ENCODE peak calls at places on chromosomes 2 and 18, in seven cellular contexts. P is WTC11, Z is left ventricle myocardium inferior, Y is retinal pigment epithelial cell, T is HFFc6, M is testis, A is cardiac fibroblast. S is an unnamed sample.
A peak's percentile ranks its signal among the peaks of the same experiment; 100 is the strongest.

GRCh38 chr2:8576525-8577157 is 105.2 kb upstream of the ID2 start:
- DNase-seq in P (no peak), Z (no peak), Y (no peak), T (no peak), M (no peak), A (no peak), S (no peak)

GRCh38 chr18:27685807-27686412 is 491.0 kb downstream of the CDH2 start:
- DNase-seq in P (peak; percentile 32), Z (no peak), Y (no peak), T (peak; percentile 22), M (peak; percentile 72), A (peak; percentile 73), S (peak; percentile 43)

GRCh38 chr2:30883822-30884221 is 76.6 kb upstream of the CAPN13 start:
- DNase-seq in P (no peak), Z (no peak), Y (no peak), T (no peak), M (no peak), A (no peak), S (no peak)

GRCh38 chr2:176652300-176653182 is 383.3 kb downstream of the MTX2 start:
- DNase-seq in P (no peak), Z (no peak), Y (no peak), T (peak; percentile 67), M (peak; percentile 36), A (peak; percentile 68), S (peak; percentile 14)

GRCh38 chr18:68985172-68985820 is 187.4 kb downstream of the CCDC102B start:
- DNase-seq in P (no peak), Z (no peak), Y (no peak), T (no peak), M (no peak), A (no peak), S (no peak)

GRCh38 chr2:67289921-67290371 is 107.2 kb upstream of the ETAA1 start:
- DNase-seq in P (no peak), Z (no peak), Y (peak; percentile 62), T (peak; percentile 88), M (no peak), A (peak; percentile 90), S (no peak)

GRCh38 chr2:12613137-12613912 is 103.4 kb upstream of the TRIB2 start:
- DNase-seq in P (no peak), Z (no peak), Y (no peak), T (no peak), M (no peak), A (no peak), S (no peak)

GRCh38 chr2:122390406-122390805 is 635.0 kb downstream of the TSN start:
- DNase-seq in P (no peak), Z (no peak), Y (peak; percentile 13), T (no peak), M (no peak), A (peak; percentile 14), S (no peak)

GRCh38 chr2:11839916-11840315 is 93.5 kb downstream of the LPIN1 start:
- DNase-seq in P (no peak), Z (no peak), Y (no peak), T (no peak), M (no peak), A (no peak), S (no peak)

GRCh38 chr2:234556848-234557573 is 60.1 kb upstream of the ARL4C start:
- DNase-seq in P (no peak), Z (no peak), Y (no peak), T (peak; percentile 42), M (no peak), A (peak; percentile 50), S (no peak)

GRCh38 chr18:6589979-6590725 is 139.4 kb upstream of the ARHGAP28 start:
- DNase-seq in P (no peak), Z (no peak), Y (no peak), T (no peak), M (peak; percentile 72), A (no peak), S (no peak)

GRCh38 chr2:105274046-105274445 is 32.5 kb downstream of the GPR45 start:
- DNase-seq in P (no peak), Z (no peak), Y (no peak), T (no peak), M (peak; percentile 27), A (no peak), S (no peak)

GRCh38 chr2:201116959-201117734 is 1.2 kb downstream of the CFLAR start:
- DNase-seq in P (no peak), Z (peak; percentile 77), Y (no peak), T (peak; percentile 81), M (peak; percentile 63), A (peak; percentile 92), S (no peak)

GRCh38 chr2:118059919-118060478 is 28.3 kb upstream of the INSIG2 start:
- DNase-seq in P (no peak), Z (no peak), Y (peak; percentile 65), T (peak; percentile 88), M (no peak), A (peak; percentile 91), S (no peak)

GRCh38 chr2:227228061-227228667 is 63.7 kb downstream of the COL4A3 start:
- DNase-seq in P (no peak), Z (peak; percentile 76), Y (no peak), T (no peak), M (no peak), A (no peak), S (no peak)

GRCh38 chr2:127371037-127371436 is 16.7 kb downstream of the MAP3K2 start:
- DNase-seq in P (no peak), Z (peak; percentile 52), Y (no peak), T (no peak), M (no peak), A (peak; percentile 92), S (no peak)

GRCh38 chr2:24492283-24493272 is 1.5 kb downstream of the NCOA1 start:
- DNase-seq in P (no peak), Z (no peak), Y (no peak), T (no peak), M (peak; percentile 49), A (peak; percentile 24), S (no peak)

GRCh38 chr2:191728710-191729597 is 51.0 kb downstream of the NABP1 start:
- DNase-seq in P (no peak), Z (no peak), Y (no peak), T (no peak), M (no peak), A (peak; percentile 27), S (no peak)

GRCh38 chr2:73290049-73290839 is 3.1 kb downstream of the EGR4 start:
- DNase-seq in P (peak; percentile 61), Z (no peak), Y (no peak), T (peak; percentile 18), M (peak; percentile 54), A (peak; percentile 48), S (peak; percentile 82)

DNA sequence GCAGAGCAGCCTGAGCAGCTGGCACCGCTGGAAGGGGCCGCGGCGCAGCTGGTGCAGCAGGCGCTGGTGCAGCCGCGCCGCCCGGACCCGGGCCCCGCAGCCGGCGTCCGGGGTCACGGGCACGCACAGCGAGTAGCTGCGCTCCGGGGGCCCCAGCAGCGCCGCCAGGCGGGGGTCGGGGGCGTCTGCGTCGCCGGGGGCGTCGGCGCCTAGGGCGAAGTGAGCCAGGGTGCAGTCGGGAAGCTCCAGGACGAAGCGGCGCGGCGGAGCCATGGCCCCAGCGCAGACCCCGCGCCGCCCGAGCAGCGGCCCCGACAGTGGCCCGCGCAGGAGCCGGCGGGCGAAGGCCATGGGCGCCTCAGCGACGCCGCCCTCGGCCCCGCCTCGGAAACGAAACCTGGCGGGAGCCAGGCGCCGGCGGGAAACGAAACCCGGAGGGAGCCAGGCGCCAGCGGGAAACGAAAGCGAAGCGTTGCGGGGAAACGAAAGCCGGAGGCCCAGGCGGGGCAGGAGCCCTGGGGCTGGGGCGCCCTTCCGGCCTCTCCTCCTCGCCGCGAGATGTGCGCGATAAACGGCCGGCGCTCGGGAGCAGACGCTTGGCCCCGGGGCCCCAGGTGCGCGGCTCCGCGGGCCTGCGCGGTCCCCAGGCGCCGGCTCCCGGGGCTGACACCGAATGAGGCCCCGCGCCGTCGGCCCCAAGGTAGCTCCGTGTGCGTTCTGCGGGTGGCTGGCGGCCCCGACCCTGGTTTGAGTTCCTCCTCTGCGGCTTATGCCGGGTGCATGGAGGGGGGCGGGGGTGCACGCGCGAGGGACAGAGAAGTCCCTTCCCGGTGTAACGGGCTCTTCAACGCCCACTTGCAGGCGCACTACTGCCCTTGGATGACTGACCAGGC is at the start of gene CMPK2:
- DNase-seq in P (peak; percentile 36), Z (peak; percentile 75), Y (no peak), T (no peak), M (peak; percentile 51), A (peak; percentile 11), S (peak; percentile 77)
- TF ChIP-seq CTCF in P (no peak), Z (peak; percentile 36), Y (no peak), T (no peak), M (no peak), A (no peak), S (peak; percentile 46)

GRCh38 chr18:23893653-23894052 is 120.9 kb upstream of the TTC39C start:
- DNase-seq in P (no peak), Z (no peak), Y (no peak), T (no peak), M (no peak), A (no peak), S (no peak)
- TF ChIP-seq CTCF in P (no peak), Z (no peak), Y (no peak), T (no peak), M (no peak), A (no peak), S (no peak)

DNA sequence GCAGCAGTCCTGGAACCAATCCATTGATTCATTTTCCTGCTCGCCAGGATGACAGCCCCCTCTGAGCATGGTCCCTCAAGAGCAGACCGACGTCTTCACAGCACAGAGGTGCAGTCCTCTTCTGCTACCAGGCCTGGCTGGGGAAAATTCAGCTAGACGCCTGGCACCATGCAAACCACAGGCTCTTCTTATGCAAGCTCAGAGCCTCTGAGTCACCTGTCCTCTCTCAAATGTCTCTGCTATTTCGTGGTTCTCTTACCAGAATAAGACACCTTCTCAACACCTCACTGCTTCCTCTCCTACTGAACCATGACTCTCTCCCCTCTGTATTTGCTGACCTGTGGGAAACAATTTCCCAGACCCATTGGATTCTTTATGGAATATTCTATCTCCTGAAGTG is 79.8 kb upstream of the CYRIA start:
- DNase-seq in P (no peak), Z (no peak), Y (no peak), T (no peak), M (no peak), A (no peak), S (no peak)
- TF ChIP-seq CTCF in P (no peak), Z (no peak), Y (no peak), T (no peak), M (no peak), A (no peak), S (no peak)

DNA sequence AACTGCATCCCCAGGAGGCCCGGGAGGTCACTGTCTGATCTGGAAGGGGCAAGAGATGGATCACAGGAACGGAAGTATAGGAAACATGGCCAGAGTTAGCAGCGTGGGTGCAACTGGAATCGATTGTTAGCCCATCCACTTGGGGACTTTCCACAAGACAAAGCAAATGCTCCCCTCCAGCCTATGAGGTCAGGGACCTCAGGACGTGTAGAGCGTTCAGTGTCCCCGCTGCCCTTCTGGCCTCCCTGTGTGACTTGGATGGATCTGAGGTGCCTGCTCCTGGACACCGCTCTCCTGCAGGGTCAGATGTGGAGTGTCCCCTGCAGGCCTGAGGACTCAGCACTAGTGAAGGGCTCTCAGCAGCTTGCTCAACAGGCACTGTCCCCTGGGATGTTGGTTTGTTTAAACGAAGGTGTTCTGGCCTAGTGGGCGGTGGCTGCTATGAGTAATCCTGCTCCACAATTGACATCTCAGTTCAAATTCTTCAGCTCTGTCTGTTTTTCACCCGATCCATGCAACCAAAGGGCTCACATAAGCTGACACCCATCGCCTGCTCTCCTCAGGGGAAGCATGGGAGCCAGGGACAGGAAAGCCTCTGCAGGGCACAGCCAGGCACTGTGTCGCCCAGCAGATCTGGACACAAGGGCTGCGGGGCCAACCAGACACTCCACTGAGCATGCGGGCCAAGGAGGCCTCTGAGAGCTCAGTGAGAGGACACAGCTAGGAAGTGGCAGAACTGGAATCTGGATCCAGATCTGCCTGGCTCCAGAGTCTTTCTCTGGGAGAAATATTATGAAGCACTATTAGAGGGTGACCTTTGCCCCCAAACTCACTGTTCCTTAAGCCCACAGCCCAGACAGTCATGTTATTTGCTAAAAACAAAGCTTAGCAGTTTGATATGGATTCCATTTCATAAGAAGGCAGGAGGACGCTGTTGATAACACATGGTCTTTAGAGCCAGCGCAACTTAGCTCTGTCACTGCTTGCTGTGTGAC is 78.5 kb downstream of the RHOB start:
- DNase-seq in P (no peak), Z (no peak), Y (no peak), T (no peak), M (no peak), A (peak; percentile 95), S (no peak)
- TF ChIP-seq CTCF in P (no peak), Z (no peak), Y (no peak), T (no peak), M (no peak), A (peak; percentile 23), S (peak; percentile 5)

S was measured in WERI-Rb-1.